ENCODE peak calls at places on chromosomes 7 and 10, in four cellular contexts. X is fibroblast of lung, G is right cardiac atrium, I is neural progenitor cell. D is an unnamed sample.

GRCh38 chr7:97422046-97422445 is 304.5 kb downstream of the SDHAF3 start:
- DNase-seq in I (no peak), G (no peak), X (no peak), D (no peak)

GRCh38 chr10:132909491-132910071 is 32.8 kb downstream of the CFAP46 start:
- DNase-seq in G (peak), I (no peak), X (no peak), D (no peak)

GRCh38 chr10:90598513-90598912 is 259.3 kb downstream of the HTR7 start:
- DNase-seq in X (no peak), I (no peak), G (no peak), D (no peak)

GRCh38 chr10:3195706-3196105 is 23.1 kb upstream of the PITRM1 start:
- DNase-seq in X (no peak), I (no peak), G (no peak), D (no peak)

GRCh38 chr10:24104895-24105294 is 104.0 kb upstream of the KIAA1217 start:
- DNase-seq in I (no peak), G (no peak), X (no peak), D (no peak)

GRCh38 chr7:102236592-102237287 is 49.9 kb upstream of the SH2B2 start:
- DNase-seq in I (peak), X (peak), G (peak), D (peak)

GRCh38 chr10:23694446-23694920 is 255.6 kb downstream of the OTUD1 start:
- DNase-seq in I (peak), G (peak), X (no peak), D (no peak)

GRCh38 chr7:96657347-96658010 is 52.2 kb downstream of the SEM1 start:
- DNase-seq in I (peak), X (no peak), G (no peak), D (no peak)

GRCh38 chr7:69349291-69349690 is 249.0 kb upstream of the AUTS2 start:
- DNase-seq in I (no peak), G (no peak), X (no peak), D (no peak)

GRCh38 chr10:78578929-78579328 is 489.8 kb upstream of the ZMIZ1 start:
- DNase-seq in G (no peak), I (no peak), X (peak), D (no peak)

GRCh38 chr10:6920072-6921019 is 340.3 kb upstream of the PRKCQ start:
- DNase-seq in X (peak), G (peak), I (peak), D (peak)

GRCh38 chr10:132122939-132123445 is 57.2 kb downstream of the JAKMIP3 start:
- DNase-seq in G (no peak), I (no peak), X (no peak), D (no peak)

GRCh38 chr10:21742740-21743412 is 208.8 kb downstream of the MLLT10 start:
- DNase-seq in X (no peak), I (no peak), G (no peak), D (no peak)

GRCh38 chr7:130888017-130888371 is 154.0 kb upstream of the KLF14 start:
- DNase-seq in I (no peak), X (no peak), G (no peak), D (no peak)

GRCh38 chr10:80259405-80259871 is 30.0 kb downstream of the MAT1A start:
- DNase-seq in I (no peak), G (no peak), X (no peak), D (peak)

GRCh38 chr7:116229359-116229758 is 19.0 kb downstream of the TES start:
- DNase-seq in I (no peak), X (no peak), G (no peak), D (no peak)

GRCh38 chr7:47503283-47503682 is 78.6 kb downstream of the TNS3 start:
- DNase-seq in I (no peak), X (peak), G (no peak), D (peak)

GRCh38 chr7:39088730-39089129 is 111.0 kb downstream of the POU6F2 start:
- DNase-seq in G (no peak), I (peak), X (no peak), D (no peak)

GRCh38 chr10:14800397-14800796 is 25.7 kb upstream of the FAM107B start:
- DNase-seq in I (no peak), X (no peak), G (no peak), D (no peak)

GRCh38 chr7:136144182-136144581 is 167.0 kb upstream of the MTPN start:
- DNase-seq in X (no peak), G (no peak), I (no peak), D (no peak)

GRCh38 chr10:102831322-102832071 is 5.7 kb downstream of the CYP17A1 start:
- DNase-seq in I (no peak), X (no peak), G (no peak), D (no peak)

GRCh38 chr7:45984386-45985295 is 63.6 kb upstream of the IGFBP3 start:
- DNase-seq in G (no peak), I (no peak), X (no peak), D (no peak)

GRCh38 chr10:8149991-8150390 is 95.5 kb downstream of the GATA3 start:
- DNase-seq in X (no peak), G (no peak), I (no peak), D (no peak)

GRCh38 chr7:37297546-37297945 is 151.1 kb downstream of the ELMO1 start:
- DNase-seq in I (no peak), G (no peak), X (no peak), D (no peak)

GRCh38 chr7:122600630-122601029 is 98.3 kb downstream of the RNF133 start:
- DNase-seq in I (no peak), X (no peak), G (no peak), D (no peak)

GRCh38 chr10:49617281-49618020 is 3.6 kb downstream of the CHAT start:
- DNase-seq in X (no peak), I (no peak), G (no peak), D (no peak)

GRCh38 chr10:119274519-119275045 is 67.2 kb downstream of the GRK5 start:
- DNase-seq in X (no peak), I (no peak), G (no peak), D (no peak)

GRCh38 chr7:15397921-15398560 is 163.8 kb downstream of the AGMO start:
- DNase-seq in I (no peak), G (no peak), X (no peak), D (peak)

GRCh38 chr10:77628906-77629730 is 8.5 kb downstream of the KCNMA1 start:
- DNase-seq in X (no peak), G (no peak), I (no peak), D (peak)

GRCh38 chr10:103915794-103916193 is 2.2 kb downstream of the STN1 start:
- DNase-seq in G (no peak), X (no peak), I (no peak), D (no peak)

GRCh38 chr7:81960026-81960425 is 190.2 kb upstream of the HGF start:
- DNase-seq in I (no peak), G (no peak), X (no peak), D (peak)

GRCh38 chr10:12540341-12540781 is 191.0 kb downstream of the CAMK1D start:
- DNase-seq in G (no peak), I (no peak), X (no peak), D (no peak)

GRCh38 chr7:73437091-73437490 is 3.5 kb downstream of the FZD9 start:
- DNase-seq in I (no peak), X (no peak), G (no peak), D (no peak)

GRCh38 chr7:27173412-27174076 is 576 bp downstream of the HOXA10 start:
- DNase-seq in I (no peak), X (no peak), G (peak), D (no peak)
- H3K4me3 ChIP-seq in I (no peak), X (no peak), G (peak), D (no peak)

DNA sequence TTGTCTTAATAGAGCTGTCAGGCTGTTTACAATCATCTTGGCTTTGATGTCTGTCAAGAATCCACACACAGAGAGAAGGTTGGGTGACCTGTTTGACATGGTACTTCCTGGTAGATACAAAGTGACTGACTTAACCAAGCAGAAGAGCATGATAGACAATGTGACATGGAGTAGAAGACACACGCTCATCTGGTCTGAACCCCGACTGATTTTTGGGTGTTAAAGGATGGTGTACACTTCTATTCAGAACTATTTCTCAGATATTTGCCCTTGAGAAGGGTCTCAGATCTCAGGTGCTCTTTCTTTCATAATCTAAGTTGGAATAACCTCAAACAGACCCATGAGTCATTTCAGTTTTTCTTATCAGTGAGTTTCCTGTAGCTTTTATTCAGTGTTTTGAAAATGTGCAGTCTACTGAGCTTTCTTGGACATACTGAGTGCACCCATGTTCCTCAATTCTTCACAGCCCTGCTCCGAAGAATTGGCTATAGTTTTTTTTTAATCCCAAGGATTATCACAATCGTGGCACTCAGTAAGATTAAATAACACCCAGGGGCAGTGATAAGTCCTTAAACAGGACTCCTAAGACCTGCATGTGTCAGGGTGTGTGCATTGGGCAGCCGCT is 46.4 kb upstream of the NXPH1 start:
- DNase-seq in X (no peak), G (no peak), I (no peak), D (no peak)
- H3K4me3 ChIP-seq in X (no peak), G (no peak), I (no peak), D (no peak)

DNA sequence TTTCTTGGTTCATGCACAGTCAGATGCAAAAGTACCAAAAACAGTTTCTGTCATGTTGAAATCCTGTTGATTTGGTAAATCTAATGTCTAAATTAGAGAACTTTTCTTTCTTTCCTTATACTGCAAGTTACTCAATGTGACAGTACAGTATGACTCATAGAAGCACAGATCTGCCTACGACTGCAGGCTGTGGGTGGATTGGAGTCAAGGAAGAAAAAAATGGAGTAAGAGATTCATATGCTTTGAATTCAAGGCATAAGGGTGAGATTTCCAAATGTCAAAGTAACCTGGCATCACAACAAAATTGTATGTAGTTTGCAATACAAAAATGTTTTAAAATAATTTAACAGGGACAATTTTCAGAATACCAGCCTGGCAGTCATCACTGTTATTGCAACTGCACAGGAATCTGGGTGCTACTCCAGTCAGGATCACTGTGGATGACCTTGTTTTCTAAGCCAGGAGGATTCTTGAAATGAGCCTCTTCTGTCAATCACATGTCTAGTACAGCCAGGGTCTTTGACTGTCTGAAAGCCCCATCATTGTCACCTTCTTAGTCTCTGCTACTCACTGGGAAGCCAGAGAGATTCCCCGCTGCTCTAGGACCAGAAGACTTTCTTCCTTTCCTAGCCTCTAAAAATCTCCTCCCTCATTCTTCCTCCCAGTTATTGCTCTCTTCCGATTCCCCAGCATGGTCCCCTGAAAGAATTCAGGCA is 83.6 kb downstream of the CD36 start:
- DNase-seq in I (peak), G (no peak), X (peak), D (peak)
- H3K4me3 ChIP-seq in I (no peak), G (no peak), X (peak), D (no peak)

DNA sequence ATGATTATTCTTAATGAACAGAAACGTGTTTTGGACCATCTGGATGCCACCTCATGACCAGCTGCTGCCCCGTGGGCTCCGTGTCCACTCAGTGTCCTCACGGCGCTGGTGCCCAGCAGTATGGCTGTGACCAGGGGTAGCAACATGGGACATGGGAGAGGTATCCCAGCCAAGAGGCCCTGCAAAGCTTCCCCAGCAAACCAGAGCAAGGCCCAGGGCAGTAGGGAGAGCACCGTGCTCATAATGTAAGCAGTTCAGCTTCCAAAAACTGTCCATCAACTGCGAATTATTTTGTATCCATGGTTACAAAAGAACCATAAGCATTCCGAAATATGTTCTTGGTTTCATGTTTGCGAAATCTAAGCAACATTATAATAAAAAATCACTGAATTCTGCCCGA is 117.8 kb downstream of the DIP2C start:
- DNase-seq in I (no peak), G (no peak), X (peak), D (peak)
- H3K4me3 ChIP-seq in I (no peak), G (no peak), X (no peak), D (no peak)

GRCh38 chr10:44763331-44763730 is 147.8 kb upstream of the TMEM72 start:
- DNase-seq in G (no peak), I (no peak), X (no peak), D (no peak)
- H3K4me3 ChIP-seq in G (no peak), I (no peak), X (no peak), D (no peak)

DNA sequence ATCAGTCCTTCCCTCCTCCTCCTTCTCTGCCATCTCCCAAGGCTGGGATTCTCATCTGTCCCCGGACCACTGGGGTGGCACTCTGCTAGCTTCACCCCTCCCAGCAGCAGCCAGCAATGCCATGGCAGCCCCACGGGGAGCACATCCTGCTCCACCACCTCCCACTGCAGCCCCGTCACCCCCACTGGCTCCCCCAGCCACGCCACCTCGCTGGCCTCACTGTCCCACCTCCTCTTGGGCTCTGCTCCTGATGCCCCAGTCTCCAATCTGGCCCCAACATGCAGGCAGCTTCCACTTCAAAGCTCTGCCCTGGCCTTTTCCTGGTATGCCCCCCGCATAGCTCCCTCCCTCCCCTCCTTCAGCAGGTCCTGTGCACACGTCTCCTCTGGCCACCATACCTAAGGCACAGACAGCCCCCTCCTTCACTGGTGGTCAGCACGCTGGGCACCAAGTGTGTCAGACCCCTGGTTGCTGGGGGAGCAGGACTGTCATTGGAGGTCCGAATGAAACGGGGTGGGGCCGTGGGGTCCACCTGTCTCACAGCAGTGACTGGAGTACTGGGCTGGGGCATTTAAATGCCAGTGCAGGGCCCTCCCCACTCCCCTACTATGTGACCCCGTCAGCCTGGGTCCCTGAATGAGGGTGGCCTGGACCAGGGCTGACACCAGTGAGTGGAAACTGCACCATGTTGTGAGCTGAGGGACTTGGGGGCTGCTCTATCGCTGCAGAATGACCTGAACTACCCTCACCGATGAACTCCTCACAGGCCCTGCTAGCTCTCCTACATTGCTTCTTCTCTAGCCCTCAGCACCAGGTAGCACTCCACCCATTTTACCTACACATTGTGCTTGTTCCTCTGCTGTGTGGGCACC is 38.7 kb downstream of the RASGEF1A start:
- DNase-seq in X (no peak), G (peak), I (no peak), D (no peak)
- H3K4me3 ChIP-seq in X (no peak), G (no peak), I (no peak), D (no peak)

GRCh38 chr7:55026867-55027490 is 8.2 kb downstream of the EGFR start:
- DNase-seq in X (no peak), G (no peak), I (no peak), D (peak)
- H3K4me3 ChIP-seq in X (no peak), G (no peak), I (no peak), D (no peak)

GRCh38 chr7:31076051-31076450 is 23.9 kb downstream of the ADCYAP1R1 start:
- DNase-seq in I (no peak), G (no peak), X (no peak), D (no peak)
- H3K4me3 ChIP-seq in I (no peak), G (no peak), X (no peak), D (no peak)

GRCh38 chr7:4714767-4715384 is 32.8 kb downstream of the FOXK1 start:
- DNase-seq in G (no peak), I (no peak), X (no peak), D (no peak)

GRCh38 chr7:4711634-4712033 is 29.5 kb downstream of the FOXK1 start:
- DNase-seq in I (no peak), X (no peak), G (peak), D (no peak)

GRCh38 chr7:4714161-4714700 is 32.1 kb downstream of the FOXK1 start:
- DNase-seq in X (no peak), G (peak), I (no peak), D (no peak)

GRCh38 chr7:4712371-4713182 is 30.5 kb downstream of the FOXK1 start:
- DNase-seq in X (peak), I (no peak), G (peak), D (no peak)

GRCh38 chr7:4713183-4713784 is 31.2 kb downstream of the FOXK1 start:
- DNase-seq in I (peak), G (peak), X (peak), D (no peak)
- H3K4me3 ChIP-seq in I (no peak), G (no peak), X (no peak), D (no peak)

GRCh38 chr7:99141756-99142726 is 1.9 kb downstream of the SMURF1 start:
- DNase-seq in G (peak), X (peak), I (peak), D (peak)

GRCh38 chr7:99141334-99141733 is 2.6 kb downstream of the SMURF1 start:
- DNase-seq in G (no peak), I (no peak), X (no peak), D (peak)

GRCh38 chr7:99139031-99139430 is 4.9 kb downstream of the SMURF1 start:
- DNase-seq in X (peak), G (no peak), I (no peak), D (peak)

GRCh38 chr7:99142727-99143521 is 984 bp downstream of the SMURF1 start:
- DNase-seq in I (peak), G (peak), X (peak), D (peak)

DNA sequence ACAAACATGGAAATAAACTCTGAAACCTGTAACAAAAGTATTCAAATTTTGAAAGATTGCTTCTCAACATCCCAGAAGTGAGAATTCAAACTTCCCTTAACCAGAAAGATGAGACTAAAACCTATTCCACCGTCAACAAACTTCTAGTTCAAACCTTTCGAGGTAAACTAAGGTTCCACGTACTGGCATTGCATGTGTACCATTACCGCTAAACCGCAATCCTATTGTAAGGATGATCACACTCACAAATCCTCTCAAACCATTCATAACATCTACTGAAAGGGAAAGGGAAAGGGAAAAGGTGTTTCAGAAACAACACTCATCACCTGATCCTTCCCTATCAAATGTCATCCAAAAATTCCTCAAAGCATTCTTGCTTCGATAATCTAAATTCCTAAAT is 3.1 kb downstream of the SMURF1 start:
- DNase-seq in X (no peak), I (no peak), G (no peak), D (no peak)
- H3K4me3 ChIP-seq in X (peak), I (peak), G (peak), D (peak)

D was measured in fibroblast of the aortic adventitia.